ENCODE peak calls at places on chromosomes 13 and 19, in four cellular contexts. V, Q, U and J are unnamed samples.

GRCh38 chr13:80171096-80171495 is 169.8 kb downstream of the SPRY2 start:
- DNase-seq in U (no peak), Q (no peak), V (no peak), J (no peak)

GRCh38 chr13:73268306-73268705 is 209.5 kb downstream of the KLF5 start:
- DNase-seq in V (no peak), Q (no peak), U (no peak), J (no peak)

GRCh38 chr13:50809133-50810090 is 34.1 kb downstream of the DLEU7 start:
- DNase-seq in Q (no peak), V (no peak), U (no peak), J (no peak)

GRCh38 chr19:11324079-11324661 is 15.3 kb downstream of the RAB3D start:
- DNase-seq in U (peak; percentile 71), V (no peak), Q (no peak), J (peak; percentile 86)

GRCh38 chr19:12628040-12629022 is 17.6 kb downstream of the ZNF791 start:
- DNase-seq in Q (no peak), V (no peak), U (no peak), J (no peak)

GRCh38 chr19:56622374-56622773 is 20.6 kb upstream of the SMIM17 start:
- DNase-seq in V (no peak), U (no peak), Q (no peak), J (no peak)

GRCh38 chr19:42477933-42478332 is 35.2 kb upstream of the CXCL17 start:
- DNase-seq in U (no peak), Q (no peak), V (no peak), J (no peak)

GRCh38 chr13:112657850-112658445 is 31.9 kb upstream of the ATP11A start:
- DNase-seq in U (no peak), V (no peak), Q (no peak), J (no peak)

GRCh38 chr19:53294786-53295441 is 27.4 kb upstream of the VN1R4 start:
- DNase-seq in V (no peak), U (no peak), Q (no peak), J (no peak)

GRCh38 chr19:6091771-6092291 is 18.5 kb downstream of the RFX2 start:
- DNase-seq in U (no peak), V (no peak), Q (no peak), J (no peak)

GRCh38 chr13:103788061-103788652 is 721.9 kb upstream of the SLC10A2 start:
- DNase-seq in U (no peak), V (peak; percentile 16), Q (no peak), J (no peak)

GRCh38 chr13:41188584-41188983 is 5.8 kb downstream of the KBTBD7 start:
- DNase-seq in Q (no peak), V (no peak), U (no peak), J (no peak)

GRCh38 chr13:57003682-57004081 is 137.0 kb upstream of the PRR20A start:
- DNase-seq in V (no peak), Q (no peak), U (no peak), J (no peak)

GRCh38 chr19:57748029-57748428 is 1.4 kb downstream of the ZNF776 start:
- DNase-seq in V (no peak), Q (no peak), U (no peak), J (no peak)

GRCh38 chr19:41362143-41362847 is 1.7 kb downstream of the B9D2 start:
- DNase-seq in Q (no peak), U (no peak), V (no peak), J (no peak)

GRCh38 chr13:92103673-92104296 is 705.4 kb downstream of the GPC5 start:
- DNase-seq in V (no peak), U (no peak), Q (no peak), J (no peak)

GRCh38 chr13:111503376-111503775 is 182.9 kb downstream of the TEX29 start:
- DNase-seq in U (no peak), Q (no peak), V (no peak), J (no peak)

GRCh38 chr19:44582581-44583265 is 30.6 kb upstream of the IGSF23 start:
- DNase-seq in U (no peak), V (peak; percentile 86), Q (peak; percentile 75), J (no peak)

GRCh38 chr19:6476155-6476895 is 5.3 kb downstream of the DENND1C start:
- DNase-seq in Q (peak; percentile 79), V (peak; percentile 100), U (no peak), J (peak; percentile 88)

GRCh38 chr13:52746141-52746540 is 6.5 kb upstream of the CNMD start:
- DNase-seq in U (no peak), Q (no peak), V (no peak), J (no peak)

GRCh38 chr19:52237771-52238400 is 31.5 kb upstream of the ZNF766 start:
- DNase-seq in V (peak; percentile 59), Q (no peak), U (peak; percentile 19), J (peak; percentile 52)

GRCh38 chr13:86002921-86003488 is 203.8 kb upstream of the SLITRK6 start:
- DNase-seq in Q (no peak), U (no peak), V (no peak), J (no peak)

GRCh38 chr13:110505594-110505993 is 55.9 kb downstream of the RAB20 start:
- DNase-seq in V (no peak), Q (no peak), U (no peak), J (no peak)

GRCh38 chr13:83516781-83517180 is 365.5 kb downstream of the SLITRK1 start:
- DNase-seq in U (no peak), V (no peak), Q (no peak), J (no peak)

GRCh38 chr19:21750586-21751128 is 16.7 kb downstream of the ZNF100 start:
- DNase-seq in Q (peak; percentile 9), V (no peak), U (no peak), J (no peak)

GRCh38 chr19:10565567-10566407 is at the start of gene KRI1:
- DNase-seq in U (peak; percentile 88), V (peak; percentile 99), Q (peak; percentile 95), J (peak; percentile 93)

GRCh38 chr19:47779524-47780214 is 1.2 kb downstream of the SELENOW start:
- DNase-seq in U (no peak), Q (no peak), V (no peak), J (no peak)

GRCh38 chr13:44853641-44854040 is 135.6 kb downstream of the NUFIP1 start:
- DNase-seq in Q (no peak), U (no peak), V (no peak), J (peak; percentile 90)

GRCh38 chr13:45626731-45627374 is 11.3 kb upstream of the ERICH6B start:
- DNase-seq in V (no peak), Q (no peak), U (no peak), J (no peak)

GRCh38 chr13:113367771-113368170 is 3.8 kb upstream of the GRTP1 start:
- DNase-seq in Q (no peak), V (no peak), U (no peak), J (no peak)

GRCh38 chr13:110528371-110528770 is 33.2 kb downstream of the RAB20 start:
- DNase-seq in Q (no peak), V (no peak), U (no peak), J (no peak)

GRCh38 chr13:92175330-92175729 is 776.9 kb downstream of the GPC5 start:
- DNase-seq in U (no peak), Q (peak; percentile 3), V (peak; percentile 17), J (peak; percentile 27)

GRCh38 chr13:39415403-39415802 is 187.6 kb downstream of the LHFPL6 start:
- DNase-seq in U (no peak), Q (no peak), V (peak; percentile 56), J (no peak)

GRCh38 chr13:112892759-112893569 is 76.0 kb upstream of the MCF2L start:
- DNase-seq in Q (no peak), U (no peak), V (no peak), J (peak; percentile 83)

GRCh38 chr19:47650695-47651094 is 41.8 kb downstream of the BICRA start:
- DNase-seq in V (no peak), Q (no peak), U (no peak), J (no peak)

GRCh38 chr13:23996456-23996855 is 99.2 kb upstream of the C1QTNF9B start:
- DNase-seq in U (no peak), V (no peak), Q (no peak), J (no peak)

GRCh38 chr13:23995283-23996073 is 98.2 kb upstream of the C1QTNF9B start:
- DNase-seq in Q (no peak), U (no peak), V (no peak), J (no peak)

GRCh38 chr13:24004142-24004541 is 106.8 kb upstream of the C1QTNF9B start:
- DNase-seq in V (no peak), Q (no peak), U (no peak), J (peak; percentile 20)

GRCh38 chr13:24002206-24002815 is 105.0 kb upstream of the C1QTNF9B start:
- DNase-seq in Q (no peak), V (no peak), U (no peak), J (no peak)

GRCh38 chr13:23999411-23999810 is 102.1 kb upstream of the C1QTNF9B start:
- DNase-seq in Q (no peak), U (no peak), V (no peak), J (no peak)
- TF ChIP-seq TCF7 in Q (no peak), U (no peak), V (no peak), J (no peak)

DNA sequence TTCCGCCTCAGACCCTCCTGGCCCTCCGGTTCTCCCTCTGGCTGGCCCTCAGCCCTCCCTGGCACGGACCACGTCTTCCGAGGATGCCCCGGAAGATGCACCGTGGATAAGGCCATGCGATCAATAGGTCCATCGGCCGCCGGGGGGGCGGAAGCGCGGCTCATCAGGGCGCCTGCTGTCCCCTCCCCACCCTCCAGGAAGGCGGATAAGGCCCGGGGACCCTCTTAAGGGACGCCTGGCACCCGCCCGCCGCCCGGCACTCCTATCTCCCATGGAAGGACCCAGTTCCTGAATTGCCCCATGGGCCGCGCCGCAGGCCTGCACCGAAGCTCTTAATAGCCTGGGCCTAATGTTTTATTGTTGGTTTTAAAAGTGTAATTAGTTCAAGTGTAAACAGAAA is 46.2 kb upstream of the TCF3 start:
- DNase-seq in U (no peak), Q (no peak), V (no peak), J (no peak)
- TF ChIP-seq TCF7 in U (no peak), Q (no peak), V (no peak), J (no peak)

GRCh38 chr19:45911291-45911690 is 3.3 kb downstream of the NANOS2 start:
- DNase-seq in V (no peak), U (no peak), Q (no peak), J (peak; percentile 71)

GRCh38 chr19:45918721-45919120 is 4.1 kb upstream of the NANOS2 start:
- DNase-seq in Q (no peak), V (no peak), U (no peak), J (no peak)

GRCh38 chr19:45908956-45909355 is 5.6 kb downstream of the NANOS2 start:
- DNase-seq in Q (no peak), V (no peak), U (no peak), J (no peak)

GRCh38 chr19:45917421-45918091 is 3.0 kb upstream of the NANOS2 start:
- DNase-seq in Q (no peak), U (no peak), V (no peak), J (no peak)

GRCh38 chr19:45913874-45914830 is at the start of gene NANOS2:
- DNase-seq in U (no peak), Q (peak; percentile 77), V (peak; percentile 94), J (peak; percentile 50)
- TF ChIP-seq TCF7 in U (no peak), Q (no peak), V (no peak), J (no peak)

GRCh38 chr13:21055016-21055415 is 6.4 kb downstream of the LATS2 start:
- DNase-seq in U (no peak), V (no peak), Q (no peak), J (no peak)
- TF ChIP-seq TCF7 in U (no peak), V (no peak), Q (no peak), J (no peak)

DNA sequence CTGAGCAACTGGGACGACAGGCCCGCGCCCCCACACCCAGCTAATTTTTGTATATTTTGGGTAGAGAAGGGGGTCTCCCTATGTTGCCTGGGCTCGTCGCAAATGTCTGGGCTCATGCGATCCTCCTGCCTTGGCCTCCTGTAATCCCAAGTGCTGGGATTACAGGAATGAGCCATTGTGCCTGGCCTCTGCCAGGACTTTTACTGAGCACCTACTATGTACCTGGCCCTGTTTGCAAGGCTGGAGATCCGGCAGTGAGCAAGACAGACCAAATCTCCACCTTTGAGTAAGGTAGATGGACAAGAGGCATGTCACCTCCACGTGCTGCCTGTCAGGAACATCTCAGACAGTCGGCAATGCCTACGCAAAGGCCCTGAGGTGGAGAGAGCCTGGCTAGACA is 6.9 kb downstream of the FKBP8 start:
- DNase-seq in Q (peak; percentile 4), V (no peak), U (no peak), J (no peak)
- TF ChIP-seq TCF7 in Q (no peak), V (no peak), U (no peak), J (no peak)